ENCODE peak calls at places on chromosomes 6 and 20, in eight cellular contexts. F is GM23248, Q is HS-27A, R is cardiac muscle cell, H is psoas muscle, K is NCI-H446 treated with DMSO at 0.1 percent for 48 hours, O is brain microvascular endothelial cell, N is Kasumi-1. E is an unnamed sample.

GRCh38 chr6:24537082-24537699 is 42.4 kb downstream of the ALDH5A1 start:
- DNase-seq in F (no peak), Q (no peak), R (no peak), H (no peak), K (no peak), O (no peak), N (no peak), E (no peak)

GRCh38 chr20:44020406-44021148 is 105.9 kb downstream of the TOX2 start:
- DNase-seq in F (no peak), Q (no peak), R (no peak), H (no peak), K (no peak), O (no peak), N (no peak), E (no peak)

GRCh38 chr6:51842487-51843469 is 244.6 kb downstream of the PKHD1 start:
- DNase-seq in F (no peak), Q (no peak), R (no peak), H (no peak), K (no peak), O (no peak), N (no peak), E (no peak)

GRCh38 chr20:7579888-7580287 is 360.4 kb downstream of the HAO1 start:
- DNase-seq in F (no peak), Q (no peak), R (no peak), H (no peak), K (no peak), O (no peak), N (no peak), E (no peak)

GRCh38 chr6:99614430-99615161 is 8.0 kb downstream of the PRDM13 start:
- DNase-seq in F (peak; percentile 38), Q (no peak), R (peak; percentile 46), H (no peak), K (peak; percentile 32), O (no peak), N (peak; percentile 89), E (no peak)

GRCh38 chr6:131049515-131050081 is 13.4 kb downstream of the EPB41L2 start:
- DNase-seq in F (no peak), Q (no peak), R (no peak), H (no peak), K (no peak), O (no peak), N (no peak), E (no peak)

GRCh38 chr6:13724174-13724573 is 12.5 kb upstream of the RANBP9 start:
- DNase-seq in F (peak; percentile 27), Q (no peak), R (no peak), H (no peak), K (no peak), O (no peak), N (peak; percentile 94), E (no peak)

GRCh38 chr20:10714236-10714975 is 40.6 kb upstream of the JAG1 start:
- DNase-seq in F (no peak), Q (no peak), R (no peak), H (no peak), K (no peak), O (no peak), N (no peak), E (no peak)

GRCh38 chr20:63093966-63094766 is 87.4 kb upstream of the BHLHE23 start:
- DNase-seq in F (no peak), Q (no peak), R (no peak), H (no peak), K (no peak), O (no peak), N (no peak), E (no peak)

GRCh38 chr6:155528982-155529453 is 73.4 kb upstream of the NOX3 start:
- DNase-seq in F (peak; percentile 93), Q (peak; percentile 41), R (no peak), H (no peak), K (no peak), O (peak; percentile 96), N (peak; percentile 89), E (no peak)

GRCh38 chr20:8305449-8305978 is 173.4 kb downstream of the PLCB1 start:
- DNase-seq in F (peak; percentile 50), Q (peak; percentile 34), R (peak; percentile 64), H (peak; percentile 19), K (no peak), O (peak; percentile 9), N (peak; percentile 26), E (peak; percentile 29)

GRCh38 chr20:59016795-59017492 is 2.3 kb upstream of the TUBB1 start:
- DNase-seq in F (no peak), Q (no peak), R (no peak), H (no peak), K (no peak), O (no peak), N (no peak), E (no peak)

GRCh38 chr6:75135447-75135846 is 70.4 kb downstream of the COL12A1 start:
- DNase-seq in F (peak; percentile 54), Q (no peak), R (no peak), H (no peak), K (no peak), O (no peak), N (no peak), E (no peak)

E was measured in omental fat pad.